ENCODE peak calls at places on chromosome 13, in six cellular contexts. J is Peyer's patch, I is heart left ventricle, R is thyroid gland, F is A549, B is vagina. X is an unnamed sample.

GRCh38 chr13:49587311-49587847 is 2.0 kb upstream of the RCBTB1 start:
- DNase-seq in J (no peak), I (no peak), R (no peak), F (no peak), B (no peak), X (no peak)

GRCh38 chr13:111668451-111668850 is 348.0 kb downstream of the TEX29 start:
- DNase-seq in J (peak; percentile 34), I (no peak), R (no peak), F (no peak), B (no peak), X (no peak)

GRCh38 chr13:20168396-20168795 is 7.5 kb upstream of the GJA3 start:
- DNase-seq in J (no peak), I (no peak), R (no peak), F (no peak), B (no peak), X (no peak)

GRCh38 chr13:50893211-50893852 is 16.3 kb upstream of the RNASEH2B start:
- DNase-seq in J (no peak), I (no peak), R (no peak), F (no peak), B (no peak), X (no peak)

GRCh38 chr13:111610077-111610476 is 289.6 kb downstream of the TEX29 start:
- DNase-seq in J (no peak), I (no peak), R (no peak), F (no peak), B (no peak), X (no peak)

GRCh38 chr13:79681069-79681468 is 200.1 kb downstream of the NDFIP2 start:
- DNase-seq in J (no peak), I (no peak), R (no peak), F (no peak), B (no peak), X (no peak)

GRCh38 chr13:114339779-114340534 is 25.7 kb downstream of the CHAMP1 start:
- DNase-seq in J (no peak), I (no peak), R (peak; percentile 62), F (peak; percentile 59), B (no peak), X (no peak)

GRCh38 chr13:112132619-112133018 is 65.7 kb downstream of the SOX1 start:
- DNase-seq in J (no peak), I (no peak), R (no peak), F (no peak), B (no peak), X (no peak)

GRCh38 chr13:62014299-62014698 is 598.6 kb upstream of the PCDH20 start:
- DNase-seq in J (no peak), I (no peak), R (no peak), F (peak; percentile 17), B (no peak), X (no peak)

GRCh38 chr13:44368062-44368591 is 5.5 kb upstream of the SERP2 start:
- DNase-seq in J (peak; percentile 63), I (no peak), R (no peak), F (peak; percentile 11), B (no peak), X (no peak)

GRCh38 chr13:90118467-90119071 is 1228.9 kb upstream of the MIR17HG start:
- DNase-seq in J (no peak), I (no peak), R (no peak), F (no peak), B (no peak), X (no peak)

GRCh38 chr13:23766939-23767338 is 122.3 kb downstream of the MIPEP start:
- DNase-seq in J (no peak), I (no peak), R (no peak), F (no peak), B (peak; percentile 60), X (no peak)

GRCh38 chr13:19845758-19846157 is 17.7 kb downstream of the ZMYM5 start:
- DNase-seq in J (no peak), I (peak; percentile 37), R (no peak), F (peak; percentile 76), B (no peak), X (no peak)

GRCh38 chr13:103187621-103188020 is 121.4 kb upstream of the SLC10A2 start:
- DNase-seq in J (no peak), I (no peak), R (peak; percentile 21), F (no peak), B (no peak), X (no peak)

GRCh38 chr13:60411464-60411863 is 14.4 kb downstream of the TDRD3 start:
- DNase-seq in J (no peak), I (no peak), R (no peak), F (no peak), B (no peak), X (no peak)

GRCh38 chr13:37617162-37617561 is 18.6 kb upstream of the POSTN start:
- DNase-seq in J (no peak), I (no peak), R (no peak), F (peak; percentile 35), B (no peak), X (no peak)

GRCh38 chr13:24654741-24655140 is 25.5 kb upstream of the ATP12A start:
- DNase-seq in J (no peak), I (no peak), R (no peak), F (no peak), B (no peak), X (no peak)

GRCh38 chr13:105410602-105411001 is 1124.9 kb downstream of the EFNB2 start:
- DNase-seq in J (peak; percentile 75), I (no peak), R (peak; percentile 62), F (peak; percentile 45), B (no peak), X (peak; percentile 85)

GRCh38 chr13:113786262-113786841 is 27.3 kb downstream of the TMEM255B start:
- DNase-seq in J (peak; percentile 7), I (no peak), R (no peak), F (no peak), B (no peak), X (no peak)

GRCh38 chr13:52599853-52600603 is 42.2 kb upstream of the HNRNPA1L2 start:
- DNase-seq in J (peak; percentile 60), I (no peak), R (peak; percentile 41), F (no peak), B (no peak), X (peak; percentile 86)

GRCh38 chr13:48511621-48512232 is 21.2 kb downstream of the RCBTB2 start:
- DNase-seq in J (no peak), I (peak; percentile 59), R (no peak), F (no peak), B (no peak), X (no peak)

GRCh38 chr13:33644607-33645543 is 173.1 kb upstream of the RFC3 start:
- DNase-seq in J (no peak), I (no peak), R (no peak), F (no peak), B (no peak), X (no peak)

GRCh38 chr13:110442946-110443632 is 118.4 kb downstream of the RAB20 start:
- DNase-seq in J (no peak), I (no peak), R (no peak), F (no peak), B (no peak), X (peak; percentile 17)

GRCh38 chr13:30863231-30863630 is 42.8 kb upstream of the MEDAG start:
- DNase-seq in J (no peak), I (no peak), R (no peak), F (no peak), B (no peak), X (peak; percentile 40)
- H3K4me3 ChIP-seq in J (no peak overlapping the region), I (no peak overlapping the region), R (no peak overlapping the region), F (no peak overlapping the region), B (no peak overlapping the region), X (no peak overlapping the region)

GRCh38 chr13:26558912-26559485 is 1.5 kb downstream of the WASF3 start:
- DNase-seq in J (no peak), I (no peak), R (no peak), F (no peak), B (no peak), X (no peak)
- TF ChIP-seq CTCF in J (no peak), I (no peak), R (no peak), F (no peak), B (no peak), X (no peak)

DNA sequence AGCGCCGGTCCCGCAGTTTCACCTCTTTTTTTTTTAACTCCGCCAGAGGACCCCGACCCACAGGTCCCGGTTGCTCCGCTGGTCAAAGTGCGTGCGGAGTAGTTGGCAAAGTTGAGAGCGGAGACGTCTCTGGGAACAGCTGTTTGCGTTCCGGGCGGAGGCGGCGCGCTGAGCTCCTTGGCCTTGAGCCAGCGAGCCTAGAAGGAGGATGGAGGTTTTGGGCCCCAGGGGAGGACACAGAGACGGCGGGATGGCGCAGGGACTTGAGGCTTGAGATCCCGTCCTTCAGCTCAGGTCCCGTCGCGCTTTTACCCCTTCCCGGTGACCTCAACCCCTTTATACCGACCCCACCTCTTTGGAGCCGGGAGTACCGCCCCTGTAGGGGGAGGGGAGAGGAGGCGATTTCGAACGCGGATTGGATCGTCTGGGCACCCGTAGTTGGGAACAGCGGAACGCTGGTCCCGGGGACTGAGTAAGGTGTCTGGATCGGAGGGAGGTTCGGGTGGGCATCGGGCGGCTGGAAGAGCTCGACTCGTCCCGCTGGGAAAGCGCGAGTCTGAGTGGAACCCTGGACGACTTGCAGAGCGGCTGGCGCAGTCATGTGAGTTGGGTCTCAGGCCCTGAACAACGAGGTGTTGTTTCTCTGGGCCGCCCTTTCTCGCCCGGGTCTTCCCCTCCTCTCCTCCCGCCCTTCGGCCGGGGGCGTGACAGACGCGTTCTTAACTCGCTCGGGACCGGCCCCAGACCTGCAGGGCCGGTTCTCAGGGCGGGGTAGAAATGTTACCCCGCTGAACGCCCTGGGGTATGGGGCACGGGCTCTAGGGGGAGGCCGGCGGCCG is at the start of gene WBP4:
- DNase-seq in J (peak; percentile 96), I (peak; percentile 95), R (peak; percentile 95), F (peak; percentile 95), B (peak; percentile 98), X (peak; percentile 95)
- TF ChIP-seq POLR2A in J (peak; percentile 81), I (peak; percentile 58), R (peak; percentile 81), F (peak; percentile 80), B (peak; percentile 35), X (peak; percentile 3)

DNA sequence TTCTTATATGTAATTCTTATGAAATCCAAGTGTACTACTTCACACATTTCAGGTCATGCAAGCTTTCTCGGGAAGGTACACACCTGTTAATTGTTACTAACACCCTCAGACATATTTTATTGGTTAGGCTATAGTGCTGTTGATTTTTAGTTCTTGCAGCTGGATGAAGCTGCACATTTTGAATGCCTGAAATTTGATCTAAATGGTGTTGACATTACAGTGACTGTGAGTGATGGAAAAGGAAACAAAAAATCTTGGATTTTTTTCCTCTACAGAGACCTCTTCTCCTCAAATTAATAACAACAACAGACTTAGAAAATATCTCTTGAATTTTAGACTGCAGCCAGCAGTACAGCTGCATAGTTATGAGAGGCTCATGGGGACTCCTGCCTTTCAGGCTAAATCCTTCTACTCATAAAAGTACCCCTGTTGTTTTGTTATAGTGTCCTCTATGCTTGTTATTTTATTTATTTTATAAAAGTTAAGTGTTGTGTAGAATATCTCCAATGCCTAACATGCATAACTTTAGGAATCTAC is 500.5 kb upstream of the SPRY2 start:
- DNase-seq in J (no peak), I (no peak), R (no peak), F (no peak), B (no peak), X (no peak)
- H3K4me3 ChIP-seq in J (no peak overlapping the region), I (no peak overlapping the region), R (no peak overlapping the region), F (no peak overlapping the region), B (no peak overlapping the region), X (no peak overlapping the region)

DNA sequence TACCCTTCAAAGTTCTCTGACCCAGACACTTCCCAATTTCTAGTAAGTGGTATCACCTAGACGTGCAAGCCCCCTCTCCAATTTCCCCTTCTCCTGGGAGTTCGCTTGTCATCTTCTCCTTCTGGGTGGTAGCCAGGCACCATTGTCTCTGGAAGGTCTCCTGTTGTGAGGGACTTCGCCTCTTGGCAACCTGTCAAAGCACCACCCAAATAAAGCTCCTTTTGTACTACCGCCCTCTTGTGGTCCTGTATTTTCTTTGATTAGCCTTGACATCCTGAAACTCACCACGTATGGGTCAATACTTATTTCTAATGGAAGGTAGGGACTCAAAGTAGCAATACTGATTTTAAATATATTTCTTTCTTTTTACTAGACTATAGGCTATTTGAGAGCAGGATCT is 8.2 kb downstream of the GPC5 start:
- DNase-seq in J (no peak), I (no peak), R (no peak), F (peak; percentile 23), B (no peak), X (no peak)
- TF ChIP-seq CTCF in J (peak; percentile 44), I (no peak), R (no peak), F (peak; percentile 42), B (no peak), X (no peak)

X was measured in lower leg skin.